ENCODE peak calls at places on chromosome 2, in eight cellular contexts. L, P, K, Y, V, Q, H and E are unnamed samples.

GRCh38 chr2:196177124-196177523 is 5.7 kb upstream of the STK17B start:
- DNase-seq in L (peak; percentile 69), P (no peak), K (no peak), Y (no peak), V (no peak), Q (no peak), H (no peak), E (no peak)

GRCh38 chr2:8857709-8858108 is 20.3 kb upstream of the KIDINS220 start:
- DNase-seq in L (no peak), P (no peak), K (no peak), Y (peak; percentile 39), V (no peak), Q (no peak), H (no peak), E (no peak)

GRCh38 chr2:240401308-240401707 is 34.2 kb upstream of the GPC1 start:
- DNase-seq in L (no peak), P (no peak), K (no peak), Y (no peak), V (no peak), Q (no peak), H (no peak), E (no peak)

GRCh38 chr2:210195066-210195852 is 24.1 kb upstream of the KANSL1L start:
- DNase-seq in L (peak; percentile 36), P (no peak), K (peak; percentile 66), Y (peak; percentile 57), V (no peak), Q (peak; percentile 8), H (no peak), E (peak; percentile 55)

GRCh38 chr2:43595603-43596412 is at the start of gene THADA:
- DNase-seq in L (peak; percentile 99), P (peak; percentile 99), K (peak; percentile 98), Y (peak; percentile 99), V (peak; percentile 98), Q (peak; percentile 99), H (peak; percentile 96), E (peak; percentile 100)

GRCh38 chr2:240926516-240927389 is 20.6 kb downstream of the CROCC2 start:
- DNase-seq in L (no peak), P (no peak), K (no peak), Y (no peak), V (no peak), Q (no peak), H (no peak), E (peak; percentile 34)

GRCh38 chr2:121530210-121530562 is 494 bp upstream of the RNU4ATAC start:
- DNase-seq in L (peak; percentile 81), P (peak; percentile 70), K (no peak), Y (peak; percentile 75), V (no peak), Q (peak; percentile 40), H (no peak), E (peak; percentile 85)

GRCh38 chr2:164847966-164848365 is 6.3 kb upstream of the COBLL1 start:
- DNase-seq in L (no peak), P (no peak), K (no peak), Y (no peak), V (no peak), Q (peak; percentile 36), H (no peak), E (no peak)

GRCh38 chr2:192307530-192307929 is 112.8 kb upstream of the TMEFF2 start:
- DNase-seq in L (no peak), P (no peak), K (no peak), Y (peak; percentile 9), V (no peak), Q (no peak), H (no peak), E (no peak)

GRCh38 chr2:85599468-85600234 is 2.8 kb downstream of the TMEM150A start:
- DNase-seq in L (no peak), P (no peak), K (no peak), Y (no peak), V (no peak), Q (no peak), H (no peak), E (no peak)

GRCh38 chr2:51231071-51231470 is 199.1 kb upstream of the NRXN1 start:
- DNase-seq in L (no peak), P (no peak), K (no peak), Y (no peak), V (no peak), Q (no peak), H (no peak), E (no peak)